ENCODE peak calls at places on chromosomes 1 and 21, in seven cellular contexts. H, C, I, M, L, F and K are unnamed samples.

GRCh38 chr1:46615088-46615487 is 1.5 kb downstream of the MOB3C start:
- DNase-seq in L (no peak), F (no peak), I (no peak), H (no peak), M (no peak), C (no peak), K (no peak)

GRCh38 chr1:18481921-18482701 is 1.4 kb downstream of the KLHDC7A start:
- DNase-seq in F (no peak), C (no peak), I (no peak), L (no peak), M (no peak), H (no peak), K (no peak)

GRCh38 chr1:223683586-223684487 is 18.3 kb upstream of the CAPN8 start:
- DNase-seq in H (peak; percentile 64), L (no peak), I (peak; percentile 81), C (peak; percentile 60), F (peak; percentile 54), M (peak; percentile 80), K (peak; percentile 67)

GRCh38 chr1:233172201-233172600 is 123.3 kb downstream of the PCNX2 start:
- DNase-seq in L (no peak), C (peak; percentile 12), I (no peak), F (no peak), M (no peak), H (no peak), K (peak; percentile 4)

GRCh38 chr1:66729130-66729922 is 22.9 kb upstream of the DYNLT5 start:
- DNase-seq in M (no peak), I (no peak), F (no peak), H (no peak), L (no peak), C (no peak), K (no peak)

GRCh38 chr1:160884579-160884978 is 401 bp downstream of the ITLN1 start:
- DNase-seq in L (no peak), C (no peak), I (no peak), M (no peak), F (no peak), H (no peak), K (no peak)

GRCh38 chr1:44775930-44776748 is 799 bp downstream of the RPS8 start:
- DNase-seq in L (no peak), M (peak; percentile 18), H (no peak), I (peak; percentile 30), C (no peak), F (no peak), K (no peak)

GRCh38 chr1:26597629-26598039 is 68.1 kb downstream of the RPS6KA1 start:
- DNase-seq in L (no peak), I (no peak), F (no peak), H (no peak), M (no peak), C (no peak), K (peak; percentile 10)

GRCh38 chr1:167825419-167826079 is 88.4 kb downstream of the ADCY10 start:
- DNase-seq in C (no peak), H (no peak), I (no peak), L (no peak), F (no peak), M (no peak), K (no peak)

GRCh38 chr1:180192172-180192571 is 37.5 kb downstream of the QSOX1 start:
- DNase-seq in L (no peak), F (no peak), H (no peak), I (no peak), M (no peak), C (no peak), K (no peak)

GRCh38 chr1:192186197-192186596 is 27.9 kb downstream of the RGS18 start:
- DNase-seq in I (no peak), C (no peak), M (no peak), F (no peak), H (no peak), L (no peak), K (no peak)

GRCh38 chr21:42746593-42747266 is 93.3 kb downstream of the PDE9A start:
- DNase-seq in I (no peak), F (no peak), H (no peak), L (no peak), M (peak; percentile 18), C (no peak), K (no peak)

GRCh38 chr1:182408435-182409070 is 8.1 kb upstream of the TEDDM1 start:
- DNase-seq in H (no peak), M (no peak), I (no peak), C (no peak), F (no peak), L (no peak), K (no peak)

GRCh38 chr1:53539711-53540603 is 80.8 kb downstream of the DMRTB1 start:
- DNase-seq in C (no peak), F (no peak), I (no peak), M (no peak), H (no peak), L (no peak), K (no peak)

GRCh38 chr1:178792394-178792793 is 67.3 kb downstream of the RALGPS2 start:
- DNase-seq in L (no peak), C (no peak), M (no peak), F (no peak), H (no peak), I (no peak), K (no peak)

GRCh38 chr1:217343907-217344306 is 287.0 kb downstream of the GPATCH2 start:
- DNase-seq in C (no peak), F (no peak), I (no peak), L (no peak), H (no peak), M (peak; percentile 50), K (no peak)

DNA sequence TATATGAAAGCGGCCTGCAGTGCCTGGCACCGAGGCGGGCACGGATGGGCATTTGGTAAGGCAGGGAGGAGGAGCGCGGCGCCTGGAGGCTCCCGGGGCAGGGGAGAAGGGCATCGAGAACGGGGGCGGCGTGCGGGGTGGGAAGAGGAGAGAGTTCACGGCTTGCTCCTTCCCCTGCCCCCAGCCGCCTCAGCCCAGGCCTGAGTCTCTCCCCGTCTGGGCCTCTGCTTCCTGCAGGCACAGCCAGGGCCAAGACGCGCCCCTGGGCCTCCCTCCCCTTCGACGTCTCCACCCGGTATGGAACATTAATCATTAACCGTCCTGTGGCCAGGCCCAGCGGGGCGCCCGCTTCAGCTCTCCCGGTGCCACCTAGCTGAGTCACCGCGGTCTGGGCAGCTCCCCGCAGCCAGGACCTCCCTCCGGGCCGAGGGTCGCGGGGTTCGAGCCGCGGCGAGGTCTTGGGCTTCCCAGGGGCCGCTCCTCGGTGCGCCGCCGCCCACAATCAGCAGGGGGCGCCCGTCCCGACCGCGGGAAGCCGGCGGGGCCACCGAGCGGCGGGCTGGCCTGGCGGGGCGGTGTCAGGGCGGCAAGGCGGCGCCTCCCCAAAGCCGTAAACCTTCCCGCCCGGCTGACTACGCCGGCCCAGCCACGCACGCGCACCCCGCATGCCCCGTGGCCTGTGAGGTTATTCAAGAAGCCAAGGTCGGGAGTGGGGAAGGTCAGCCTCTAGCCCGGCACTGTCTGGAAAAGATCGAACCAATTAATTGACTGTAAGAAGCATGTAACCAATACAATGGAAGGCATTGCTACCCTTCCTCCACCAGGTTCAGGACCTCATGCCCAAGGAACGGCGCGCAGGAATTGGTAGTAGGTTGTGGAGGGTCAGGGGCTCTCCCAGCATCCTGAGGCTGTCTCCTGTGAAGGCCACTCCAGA is 23.4 kb upstream of the RD3 start:
- DNase-seq in I (peak; percentile 96), F (peak; percentile 45), M (peak; percentile 71), C (peak; percentile 21), H (peak; percentile 79), L (peak; percentile 72), K (peak; percentile 63)
- H3K4me3 ChIP-seq in I (no peak overlapping the region), F (peak overlapping the region; percentile 23), M (no peak overlapping the region), C (peak overlapping the region; percentile 35), H (no peak overlapping the region), L (no peak overlapping the region), K (peak overlapping the region; percentile 12)

DNA sequence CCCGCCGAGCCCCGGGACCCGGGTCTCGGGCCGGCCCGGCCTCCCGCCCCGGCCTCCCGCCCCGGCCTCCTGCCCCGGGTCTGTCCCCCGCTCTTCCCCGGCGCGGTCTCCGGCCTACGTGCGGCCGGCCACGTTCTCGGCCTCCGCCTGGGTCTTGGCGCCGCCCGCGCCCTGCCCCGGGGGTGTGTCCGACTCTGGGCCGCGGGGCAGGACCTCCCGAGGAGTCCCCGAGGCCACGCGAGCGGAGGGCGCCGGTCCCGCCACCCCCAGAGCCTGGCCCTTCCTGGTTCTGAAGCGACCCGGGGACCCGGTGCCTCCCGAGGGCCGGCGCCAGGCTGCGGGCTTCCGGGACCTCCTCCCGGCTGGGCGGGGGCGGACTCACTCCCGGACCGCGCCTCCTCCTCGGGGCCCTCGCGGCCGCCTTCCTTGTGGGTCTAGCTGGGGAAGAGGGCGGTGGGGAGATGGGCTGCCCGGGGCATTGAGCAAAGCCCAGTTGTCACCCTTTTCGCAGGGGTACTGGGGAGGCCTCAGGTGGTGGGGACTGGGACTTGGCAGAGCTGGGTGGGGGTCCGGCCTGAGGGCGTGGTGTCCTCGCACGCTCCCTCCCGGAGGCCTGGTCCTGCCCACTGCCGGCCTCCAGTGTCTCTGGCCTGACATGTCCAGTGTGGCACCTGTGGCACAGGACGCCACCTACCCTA is 558 bp downstream of the PFKL start:
- DNase-seq in H (peak; percentile 70), L (peak; percentile 70), M (peak; percentile 78), C (peak; percentile 58), F (peak; percentile 58), I (peak; percentile 75), K (peak; percentile 59)
- TF ChIP-seq POLR2A in H (peak; percentile 11), L (peak; percentile 51), M (peak; percentile 13), C (no peak), F (no peak), I (peak; percentile 67), K (peak; percentile 45)

GRCh38 chr1:205449254-205449749 is 6.5 kb downstream of the BLACAT1 start:
- DNase-seq in F (no peak), I (no peak), L (no peak), C (no peak), M (no peak), H (no peak), K (no peak)
- H3K4me3 ChIP-seq in F (no peak overlapping the region), I (no peak overlapping the region), L (no peak overlapping the region), C (no peak overlapping the region), M (peak overlapping the region; percentile 35), H (no peak overlapping the region), K (no peak overlapping the region)

GRCh38 chr21:45318556-45319341 is 31.1 kb upstream of the POFUT2 start:
- DNase-seq in H (peak; percentile 76), I (peak; percentile 63), L (peak; percentile 65), M (no peak), F (no peak), C (no peak), K (no peak)
- TF ChIP-seq POLR2A in H (no peak), I (no peak), L (no peak), M (no peak), F (no peak), C (no peak), K (no peak)